ENCODE peak calls at places on chromosomes 13 and 19, in ten cellular contexts. I, N, X, K, Q, W, U, L, V and S are unnamed samples.

GRCh38 chr13:108427355-108427754 is 157.8 kb downstream of the TNFSF13B start:
- DNase-seq in I (no peak), U (no peak), L (no peak), V (no peak), N (no peak), X (no peak), Q (no peak), W (no peak), K (no peak), S (no peak)

GRCh38 chr19:6720369-6721112 is at the start of gene C3:
- DNase-seq in W (no peak), I (peak), X (no peak), Q (no peak), L (no peak), V (no peak), U (no peak), K (no peak), N (no peak), S (peak)

GRCh38 chr19:48718711-48719231 is 754 bp downstream of the MAMSTR start:
- DNase-seq in L (no peak), X (no peak), N (no peak), V (no peak), Q (no peak), I (no peak), U (no peak), K (no peak), W (no peak), S (no peak)

GRCh38 chr19:3570619-3571018 is 2.1 kb upstream of the HMG20B start:
- DNase-seq in N (no peak), K (no peak), L (no peak), X (no peak), U (no peak), Q (no peak), V (no peak), I (no peak), W (no peak), S (no peak)

GRCh38 chr19:8151499-8152035 is 2.2 kb upstream of the FBN3 start:
- DNase-seq in Q (no peak), W (no peak), I (no peak), K (no peak), L (no peak), V (no peak), U (no peak), N (no peak), X (no peak), S (no peak)

GRCh38 chr19:50333235-50333736 is 4.1 kb upstream of the KCNC3 start:
- DNase-seq in K (peak), W (peak), Q (peak), I (peak), N (peak), L (peak), X (peak), V (peak), U (peak), S (peak)

GRCh38 chr19:41325640-41325946 is 15.6 kb downstream of the CCDC97 start:
- DNase-seq in N (no peak), L (no peak), X (no peak), I (no peak), W (no peak), K (no peak), Q (no peak), V (no peak), U (no peak), S (no peak)

GRCh38 chr19:1650627-1651009 is 1.8 kb downstream of the TCF3 start:
- DNase-seq in X (no peak), I (peak), L (no peak), U (no peak), V (no peak), Q (no peak), N (no peak), K (no peak), W (no peak), S (no peak)

GRCh38 chr19:17950310-17951150 is 16.4 kb upstream of the KCNN1 start:
- DNase-seq in U (no peak), K (no peak), Q (no peak), L (no peak), I (no peak), N (no peak), X (no peak), W (peak), V (peak), S (no peak)

GRCh38 chr13:49651775-49652690 is 23.7 kb downstream of the ARL11 start:
- DNase-seq in U (no peak), X (no peak), K (no peak), W (peak), N (no peak), Q (no peak), I (no peak), L (no peak), V (no peak), S (no peak)

GRCh38 chr13:97242755-97243497 is 20.8 kb downstream of the MBNL2 start:
- DNase-seq in X (no peak), W (no peak), N (no peak), Q (no peak), U (no peak), K (no peak), V (no peak), I (no peak), L (no peak), S (no peak)